ENCODE peak calls at places on chromosomes 16 and 17, in six cellular contexts. Y is GM12892, A is IMR-90, O is ovary, Z is heart left ventricle, P is esophagus squamous epithelium. B is an unnamed sample.

GRCh38 chr16:30030011-30030685 is 923 bp downstream of the TLCD3B start:
- DNase-seq in O (no peak), P (no peak), Y (no peak), A (no peak), Z (no peak), B (no peak)

GRCh38 chr16:85148959-85149358 is 36.7 kb upstream of the CIBAR2 start:
- DNase-seq in A (no peak), P (no peak), O (no peak), Y (no peak), Z (peak; percentile 57), B (no peak)

GRCh38 chr17:11144358-11145233 is 96.4 kb upstream of the SHISA6 start:
- DNase-seq in Z (peak; percentile 36), O (no peak), Y (no peak), P (no peak), A (no peak), B (no peak)

GRCh38 chr17:48023408-48024148 is 14.0 kb downstream of the COPZ2 start:
- DNase-seq in Y (no peak), O (peak; percentile 76), Z (peak; percentile 88), P (peak; percentile 19), A (peak; percentile 32), B (peak; percentile 92)

GRCh38 chr16:49081556-49081955 is 200.1 kb downstream of the CBLN1 start:
- DNase-seq in O (no peak), Y (no peak), P (no peak), A (no peak), Z (no peak), B (no peak)

GRCh38 chr16:17365591-17366298 is 105.0 kb downstream of the XYLT1 start:
- DNase-seq in O (no peak), Z (no peak), P (no peak), Y (no peak), A (no peak), B (no peak)

GRCh38 chr16:55917373-55917919 is 42.3 kb upstream of the CES5A start:
- DNase-seq in O (no peak), P (no peak), Y (no peak), A (no peak), Z (no peak), B (no peak)

GRCh38 chr17:56595831-56596740 is 2.6 kb downstream of the NOG start:
- DNase-seq in Y (no peak), O (no peak), P (no peak), Z (no peak), A (peak; percentile 10), B (no peak)

GRCh38 chr17:72462814-72463213 is 342.0 kb downstream of the SOX9 start:
- DNase-seq in O (no peak), A (no peak), P (no peak), Z (no peak), Y (no peak), B (no peak)

GRCh38 chr17:57755479-57756070 is 10.5 kb upstream of the CCDC182 start:
- DNase-seq in Y (no peak), A (no peak), Z (no peak), O (no peak), P (no peak), B (no peak)

GRCh38 chr16:3904875-3905274 is 24.4 kb upstream of the CREBBP start:
- DNase-seq in O (no peak), P (no peak), A (no peak), Z (no peak), Y (no peak), B (peak; percentile 15)

GRCh38 chr16:85202631-85203461 is 90.6 kb upstream of the CIBAR2 start:
- DNase-seq in O (peak; percentile 93), P (no peak), Z (peak; percentile 92), Y (no peak), A (peak; percentile 96), B (peak; percentile 71)

GRCh38 chr17:79939755-79940154 is 95.9 kb downstream of the TBC1D16 start:
- DNase-seq in Y (no peak), P (no peak), O (peak; percentile 13), A (no peak), Z (peak; percentile 11), B (peak; percentile 39)

DNA sequence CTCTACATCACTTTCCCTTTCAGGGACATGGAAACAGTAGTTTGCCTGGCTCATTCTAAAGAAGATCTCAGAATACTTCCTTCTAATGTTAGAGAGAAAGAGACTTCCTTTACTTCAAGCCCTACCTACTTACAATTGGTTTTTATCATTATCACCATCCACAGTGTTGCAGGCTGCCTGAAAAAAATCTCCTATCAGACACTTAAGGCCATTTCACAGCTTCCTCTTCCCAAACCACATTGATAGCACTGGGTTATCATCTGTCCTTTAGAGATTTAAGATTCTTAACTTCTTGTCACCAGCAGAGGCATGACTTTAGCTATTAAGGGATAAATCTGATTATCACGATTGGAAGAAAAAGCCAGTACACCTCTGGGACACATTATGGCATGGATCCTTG is 178.5 kb upstream of the TBX2 start:
- DNase-seq in A (no peak), P (no peak), O (no peak), Z (no peak), Y (no peak), B (no peak)
- TF ChIP-seq POLR2A in A (no peak), P (no peak), O (no peak), Z (no peak), Y (no peak), B (no peak)

DNA sequence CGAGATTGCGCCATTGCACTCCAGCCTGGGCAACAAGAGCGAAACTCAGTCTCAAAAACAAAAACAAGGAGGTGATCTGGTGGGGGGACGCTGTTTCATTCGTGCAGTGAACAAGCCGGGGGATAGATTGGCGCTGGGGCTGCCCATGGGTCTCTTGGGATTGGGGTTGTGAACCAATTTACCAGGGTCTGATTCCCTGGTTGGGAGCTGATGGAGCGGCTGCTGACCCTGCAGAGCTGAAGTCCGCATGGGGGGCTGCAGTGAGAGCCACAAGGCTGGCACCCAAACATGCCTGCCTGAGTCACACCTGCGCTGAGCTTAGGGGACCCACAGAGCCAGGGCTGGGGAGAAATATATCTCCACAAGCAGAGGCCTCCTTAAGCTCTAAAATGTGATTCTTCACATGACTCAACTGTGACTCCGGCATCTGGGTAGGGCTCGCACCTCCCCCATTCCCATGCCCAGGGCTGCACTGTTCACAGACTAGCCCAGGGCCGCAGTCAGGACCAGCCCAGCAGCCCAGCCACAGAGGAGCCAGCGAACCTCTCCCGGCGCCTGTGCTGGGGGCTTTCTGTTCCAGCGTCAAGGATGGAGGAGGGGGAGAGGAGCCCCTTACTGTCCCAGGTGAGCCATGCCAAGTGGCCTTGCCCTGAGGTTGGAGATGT is 5.0 kb downstream of the TSPAN10 start:
- DNase-seq in Z (no peak), P (no peak), A (peak; percentile 77), O (no peak), Y (no peak), B (no peak)
- TF ChIP-seq POLR2A in Z (no peak), P (no peak), A (no peak), O (no peak), Y (no peak), B (no peak)

GRCh38 chr17:81867123-81867951 is 3.8 kb downstream of the ARHGDIA start:
- DNase-seq in O (peak; percentile 50), P (no peak), A (peak; percentile 52), Y (no peak), Z (no peak), B (peak; percentile 85)

GRCh38 chr17:81869221-81870154 is 1.6 kb downstream of the ARHGDIA start:
- DNase-seq in P (no peak), Z (no peak), Y (peak; percentile 78), O (peak; percentile 73), A (no peak), B (peak; percentile 88)

GRCh38 chr17:81870155-81870977 is 771 bp downstream of the ARHGDIA start:
- DNase-seq in O (peak; percentile 60), P (no peak), Z (peak; percentile 64), A (peak; percentile 69), Y (peak; percentile 46), B (peak; percentile 91)

GRCh38 chr17:81867952-81868673 is 3.0 kb downstream of the ARHGDIA start:
- DNase-seq in P (no peak), A (no peak), Z (no peak), Y (no peak), O (peak; percentile 44), B (no peak)

GRCh38 chr17:81868674-81869220 is 2.4 kb downstream of the ARHGDIA start:
- DNase-seq in Z (peak; percentile 58), O (peak; percentile 62), A (peak; percentile 88), Y (peak; percentile 6), P (no peak), B (peak; percentile 83)
- TF ChIP-seq POLR2A in Z (no peak), O (no peak), A (no peak), Y (peak; percentile 0), P (no peak), B (no peak)

GRCh38 chr17:77140166-77140877 is 447 bp upstream of the SEC14L1 start:
- DNase-seq in Y (peak; percentile 81), Z (peak; percentile 99), O (peak; percentile 98), A (peak; percentile 96), P (peak; percentile 90), B (peak; percentile 100)
- TF ChIP-seq POLR2A in Y (peak; percentile 85), Z (peak; percentile 86), O (peak; percentile 96), A (peak; percentile 84), P (peak; percentile 99), B (peak; percentile 77)

DNA sequence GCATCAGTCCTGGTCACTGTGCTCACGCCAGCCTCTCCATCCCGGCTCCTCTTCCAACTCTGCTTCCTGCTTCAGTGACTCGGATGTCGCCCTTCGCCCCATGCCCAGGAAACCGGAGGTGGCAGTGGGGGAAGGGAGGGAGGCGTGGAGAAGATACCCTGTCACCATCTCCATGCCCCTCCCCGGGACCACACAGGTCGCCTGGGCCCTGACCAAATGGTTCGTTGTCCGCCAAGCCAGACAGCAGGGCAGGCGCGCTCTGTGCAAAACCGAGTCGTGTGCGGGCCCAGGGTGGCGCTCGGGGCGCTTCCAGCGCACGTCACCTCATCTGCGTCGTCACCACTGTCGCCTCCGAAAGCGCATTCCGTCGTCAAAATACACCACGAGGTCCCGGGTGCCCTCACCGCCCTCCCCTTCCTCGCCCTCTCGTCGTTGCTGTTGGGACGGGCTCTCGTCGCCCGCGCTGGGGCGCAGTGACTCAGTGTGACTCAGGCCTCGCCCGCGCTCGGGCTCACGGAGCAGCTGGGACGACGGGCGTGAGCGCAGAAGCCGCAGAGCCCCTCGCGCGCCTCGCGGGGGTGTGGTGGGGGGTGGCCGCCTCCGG is 39.2 kb downstream of the ZNF778 start:
- DNase-seq in O (peak; percentile 66), A (peak; percentile 63), Y (no peak), P (no peak), Z (peak; percentile 66), B (peak; percentile 81)
- TF ChIP-seq POLR2A in O (no peak), A (no peak), Y (no peak), P (no peak), Z (no peak), B (no peak)